ENCODE peak calls at places on chromosomes 3 and 15, in eight cellular contexts. S, P, N, O, X, W, A and C are unnamed samples.

GRCh38 chr3:16477054-16477453 is 36.4 kb downstream of the RFTN1 start:
- DNase-seq in X (no peak), N (no peak), S (no peak), A (no peak), O (no peak), P (no peak), W (no peak), C (no peak)

GRCh38 chr3:127263037-127263436 is 24.8 kb downstream of the PRR20G start:
- DNase-seq in O (no peak), A (no peak), P (no peak), N (no peak), S (no peak), X (no peak), W (no peak), C (no peak)

GRCh38 chr3:46393554-46394434 is 13.1 kb downstream of the CCR5AS start:
- DNase-seq in S (no peak), P (no peak), W (no peak), X (no peak), O (no peak), N (no peak), A (no peak), C (no peak)

GRCh38 chr3:152021951-152022461 is 148.6 kb downstream of the SUCNR1 start:
- DNase-seq in O (no peak), P (no peak), N (no peak), X (no peak), A (no peak), S (peak), W (peak), C (no peak)

GRCh38 chr3:128504533-128504915 is 11.5 kb upstream of the GATA2 start:
- DNase-seq in A (no peak), W (no peak), S (no peak), X (no peak), P (no peak), N (no peak), O (no peak), C (no peak)

GRCh38 chr3:88203537-88204143 is 53.9 kb downstream of the C3orf38 start:
- DNase-seq in A (peak), S (peak), X (no peak), N (peak), W (peak), P (peak), O (peak), C (peak)

GRCh38 chr3:38468811-38469210 is 15.1 kb downstream of the ACVR2B start:
- DNase-seq in X (no peak), A (no peak), W (no peak), O (no peak), N (peak), P (no peak), S (no peak), C (peak)

GRCh38 chr15:40098489-40099261 is 10.0 kb downstream of the BMF start:
- DNase-seq in W (no peak), P (peak), X (no peak), A (peak), O (peak), N (peak), S (peak), C (peak)

GRCh38 chr3:1576047-1576446 is 483.2 kb downstream of the CNTN6 start:
- DNase-seq in P (no peak), A (no peak), S (no peak), X (no peak), N (peak), W (no peak), O (no peak), C (no peak)

GRCh38 chr3:52120576-52121458 is 33.4 kb downstream of the POC1A start:
- DNase-seq in N (no peak), O (peak), W (no peak), P (no peak), A (no peak), X (no peak), S (no peak), C (no peak)

GRCh38 chr15:22786868-22787698 is 639 bp downstream of the NIPA1 start:
- DNase-seq in P (peak), W (no peak), N (peak), O (peak), X (no peak), A (no peak), S (peak), C (peak)

GRCh38 chr3:177905895-177906511 is 630.2 kb upstream of the KCNMB2 start:
- DNase-seq in O (no peak), P (no peak), N (no peak), X (no peak), A (no peak), S (peak), W (no peak), C (peak)

GRCh38 chr15:70336425-70337009 is 238.8 kb upstream of the TLE3 start:
- DNase-seq in S (no peak), X (no peak), A (no peak), P (no peak), N (no peak), W (no peak), O (no peak), C (no peak)

GRCh38 chr3:127077506-127078064 is 94.7 kb downstream of the PLXNA1 start:
- DNase-seq in N (no peak), P (no peak), X (no peak), S (no peak), W (no peak), O (no peak), A (no peak), C (no peak)

GRCh38 chr3:100252006-100252405 is 8.8 kb upstream of the TBC1D23 start:
- DNase-seq in A (no peak), S (no peak), N (no peak), P (no peak), W (no peak), X (no peak), O (no peak), C (no peak)

DNA sequence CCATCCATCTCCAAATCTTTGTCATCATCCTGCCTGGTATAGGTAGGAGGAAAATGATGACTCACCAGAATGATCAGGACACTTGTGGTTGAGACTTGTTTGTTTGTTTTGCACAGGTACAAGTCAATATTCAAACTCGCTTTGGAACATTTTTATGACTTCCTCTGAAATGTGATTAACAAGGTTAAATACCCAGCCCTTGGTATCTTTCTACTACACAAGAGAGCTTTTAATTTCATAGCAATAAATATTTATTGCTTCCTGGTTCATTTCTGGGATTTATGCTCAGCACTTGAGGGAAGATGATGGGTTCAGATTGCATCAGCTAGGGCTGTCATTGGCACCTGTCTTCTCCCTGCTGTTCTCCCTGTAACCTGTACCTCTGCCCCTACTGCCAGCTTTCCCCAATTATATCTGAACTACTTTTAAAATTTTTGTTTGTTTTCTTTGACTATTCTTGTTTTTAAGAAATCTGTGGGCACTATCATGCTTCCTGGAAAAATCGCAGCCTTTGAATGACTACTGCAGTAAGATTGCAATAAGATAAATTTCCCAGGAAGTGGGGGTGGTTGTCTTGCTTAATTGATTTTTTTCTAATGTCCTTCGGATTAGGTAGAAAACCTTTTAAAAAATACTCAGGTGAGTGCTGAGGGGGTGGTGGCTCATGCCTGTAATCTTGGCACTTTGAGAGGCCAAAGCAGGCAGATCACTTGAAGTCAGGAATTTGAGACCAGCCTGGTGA is 24.3 kb upstream of the GCNT3 start:
- DNase-seq in N (no peak), W (peak), X (no peak), O (no peak), S (peak), A (no peak), P (no peak), C (peak)
- H3K4me3 ChIP-seq in N (no peak), W (no peak), X (no peak), O (no peak), S (no peak), A (no peak), P (no peak), C (no peak)

GRCh38 chr15:84716036-84716732 is at the start of gene SEC11A:
- DNase-seq in S (peak), X (peak), O (peak), A (peak), W (peak), N (peak), P (peak), C (peak)

GRCh38 chr15:84715442-84716035 is 400 bp downstream of the SEC11A start:
- DNase-seq in S (peak), X (no peak), A (no peak), W (no peak), N (peak), P (peak), O (peak), C (peak)

GRCh38 chr15:84714372-84714771 is 1.6 kb downstream of the SEC11A start:
- DNase-seq in N (no peak), X (no peak), O (no peak), P (no peak), A (no peak), S (no peak), W (no peak), C (no peak)

GRCh38 chr15:84714816-84715215 is 1.1 kb downstream of the SEC11A start:
- DNase-seq in O (no peak), A (no peak), N (no peak), W (no peak), P (no peak), S (no peak), X (no peak), C (no peak)
- H3K27ac ChIP-seq in O (peak), A (peak), N (peak), W (peak), P (peak), S (peak), X (peak), C (no peak)

GRCh38 chr3:124034016-124034808 is 42.3 kb upstream of the ROPN1 start:
- DNase-seq in N (peak), X (no peak), W (no peak), A (no peak), S (no peak), O (peak), P (peak), C (peak)
- TF ChIP-seq POLR2A in N (no peak), X (no peak), W (no peak), A (no peak), S (no peak), O (no peak), P (no peak), C (no peak)

GRCh38 chr3:196632033-196632751 is 7.3 kb upstream of the NRROS start:
- DNase-seq in N (peak), S (peak), P (peak), W (peak), A (peak), X (peak), O (peak), C (peak)

GRCh38 chr3:196631655-196632032 is 7.8 kb upstream of the NRROS start:
- DNase-seq in P (no peak), A (no peak), N (no peak), S (no peak), O (no peak), X (no peak), W (no peak), C (no peak)

GRCh38 chr3:196634851-196635250 is 4.6 kb upstream of the NRROS start:
- DNase-seq in P (no peak), S (no peak), A (no peak), X (no peak), W (no peak), N (no peak), O (no peak), C (no peak)

GRCh38 chr3:196634224-196634623 is 5.3 kb upstream of the NRROS start:
- DNase-seq in O (no peak), A (no peak), S (no peak), N (peak), W (no peak), P (no peak), X (no peak), C (peak)

DNA sequence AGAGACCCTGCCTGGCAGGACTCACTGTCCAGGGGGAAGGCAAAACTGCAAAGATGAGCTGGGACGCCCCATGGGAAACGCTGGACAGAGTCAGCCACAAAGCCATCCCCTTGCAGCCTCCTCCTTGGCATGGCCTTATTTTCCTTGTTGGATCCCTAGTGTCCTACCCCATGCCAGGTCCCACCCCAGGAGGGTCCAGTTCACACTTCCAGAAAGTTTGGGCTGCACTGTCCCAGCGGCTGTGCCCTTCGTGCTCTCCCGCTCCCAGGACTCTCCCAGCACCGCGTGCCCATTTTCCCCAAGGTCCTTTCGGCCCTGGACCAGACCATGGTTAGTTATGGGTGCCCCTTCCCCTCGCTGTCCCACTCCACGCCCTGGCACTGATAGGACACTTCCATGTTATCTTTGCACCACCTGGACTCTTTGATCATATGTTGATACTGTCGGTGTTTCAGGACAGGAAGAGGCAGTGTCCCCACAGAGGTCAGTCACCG is 5.8 kb upstream of the NRROS start:
- DNase-seq in N (no peak), W (no peak), S (no peak), O (no peak), X (no peak), A (no peak), P (no peak), C (no peak)
- H3K4me3 ChIP-seq in N (peak), W (no peak), S (no peak), O (no peak), X (no peak), A (no peak), P (no peak), C (no peak)

GRCh38 chr3:123949606-123950005 is 11.4 kb downstream of the CCDC14 start:
- DNase-seq in X (no peak), W (no peak), P (no peak), O (no peak), A (no peak), N (no peak), S (no peak), C (no peak)
- H3K27ac ChIP-seq in X (no peak), W (no peak), P (no peak), O (no peak), A (no peak), N (no peak), S (no peak), C (no peak)

DNA sequence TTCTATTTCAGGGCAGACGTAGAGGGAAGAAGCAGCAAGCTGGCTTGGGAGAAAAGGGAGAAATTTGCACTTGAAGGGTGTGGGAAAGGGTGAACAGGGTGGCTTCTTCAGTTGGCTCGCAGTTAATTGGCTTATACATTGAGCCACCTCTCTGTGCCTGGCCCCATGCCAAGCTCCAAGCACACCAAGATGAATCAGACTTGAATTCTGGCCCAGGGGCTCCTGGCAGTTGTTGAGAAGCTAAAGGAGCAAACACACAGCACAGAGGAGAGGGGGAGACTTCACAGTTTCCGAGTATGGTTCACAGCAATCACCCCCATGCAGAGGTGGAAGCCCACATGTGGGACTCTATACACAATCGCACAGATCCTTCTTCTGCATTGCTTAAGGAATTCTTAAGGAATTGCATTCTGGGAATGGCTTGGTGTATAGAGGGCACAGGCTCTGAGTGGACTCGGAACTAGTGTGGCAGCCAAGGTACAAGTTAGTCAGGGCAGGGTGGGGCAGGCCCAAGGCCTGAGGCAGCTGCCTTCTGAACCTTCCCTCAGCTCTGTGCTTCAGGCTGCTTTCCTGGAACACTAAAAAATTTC is 1.5 kb downstream of the ARL6IP5 start:
- DNase-seq in A (peak), X (peak), S (peak), O (peak), W (peak), N (peak), P (peak), C (peak)
- TF ChIP-seq POLR2A in A (no peak), X (no peak), S (no peak), O (no peak), W (no peak), N (peak), P (no peak), C (peak)

GRCh38 chr3:141851411-141851810 is 25.0 kb upstream of the ATP1B3 start:
- DNase-seq in O (peak), N (no peak), A (no peak), P (no peak), S (no peak), X (no peak), W (no peak), C (no peak)
- H3K4me3 ChIP-seq in O (no peak), N (no peak), A (no peak), P (no peak), S (no peak), X (no peak), W (no peak), C (no peak)